ENCODE peak calls at places on chromosome 13, in seven cellular contexts. R is HepG2, M is breast epithelium, V is stomach, G is endothelial cell of umbilical vein, S is esophagus muscularis mucosa, D is GM23338. T is an unnamed sample. For H3K27me3, the result is how much of the 10 kb centered on the place peaks cover.

GRCh38 chr13:53250977-53251376 is 222.4 kb downstream of the OLFM4 start:
- DNase-seq in R (no peak), M (no peak), V (no peak), G (no peak), S (no peak), D (no peak), T (no peak)

GRCh38 chr13:79648191-79648590 is 167.2 kb downstream of the NDFIP2 start:
- DNase-seq in R (no peak), M (no peak), V (no peak), G (no peak), S (no peak), D (no peak), T (no peak)

GRCh38 chr13:79403113-79403512 is 2.9 kb downstream of the RBM26 start:
- DNase-seq in R (no peak), M (no peak), V (no peak), G (no peak), S (no peak), D (no peak), T (no peak)

GRCh38 chr13:21039097-21039800 is 22.1 kb downstream of the LATS2 start:
- DNase-seq in R (no peak), M (no peak), V (no peak), G (peak), S (peak), D (no peak), T (no peak)

GRCh38 chr13:24340608-24340955 is 31.2 kb downstream of the C1QTNF9 start:
- DNase-seq in R (no peak), M (no peak), V (no peak), G (no peak), S (no peak), D (no peak), T (no peak)

GRCh38 chr13:74206061-74206561 is 71.9 kb upstream of the KLF12 start:
- DNase-seq in R (no peak), M (peak), V (no peak), G (no peak), S (no peak), D (peak), T (no peak)

GRCh38 chr13:79307866-79308298 is 98.2 kb downstream of the RBM26 start:
- DNase-seq in R (no peak), M (no peak), V (no peak), G (no peak), S (no peak), D (peak), T (no peak)

GRCh38 chr13:48496271-48496670 is 36.6 kb downstream of the RCBTB2 start:
- DNase-seq in R (no peak), M (no peak), V (no peak), G (peak), S (no peak), D (no peak), T (no peak)

GRCh38 chr13:23159587-23160240 is 21.1 kb upstream of the SGCG start:
- DNase-seq in R (no peak), M (no peak), V (no peak), G (no peak), S (no peak), D (peak), T (no peak)

GRCh38 chr13:91652389-91652788 is 254.0 kb downstream of the GPC5 start:
- DNase-seq in R (no peak), M (no peak), V (no peak), G (no peak), S (no peak), D (peak), T (no peak)

GRCh38 chr13:60482012-60482411 is 85.0 kb downstream of the TDRD3 start:
- DNase-seq in R (no peak), M (no peak), V (no peak), G (no peak), S (no peak), D (no peak), T (no peak)

GRCh38 chr13:30373727-30374126 is 48.6 kb upstream of the UBE2L5 start:
- DNase-seq in R (no peak), M (no peak), V (no peak), G (no peak), S (no peak), D (no peak), T (peak)

GRCh38 chr13:31045621-31046081 is 113.2 kb downstream of the TEX26 start:
- DNase-seq in R (peak), M (no peak), V (peak), G (peak), S (no peak), D (no peak), T (no peak)

GRCh38 chr13:72180253-72180952 is 313.4 kb upstream of the DACH1 start:
- DNase-seq in R (no peak), M (no peak), V (no peak), G (no peak), S (no peak), D (peak), T (no peak)

GRCh38 chr13:83980322-83980721 is 98.0 kb upstream of the SLITRK1 start:
- DNase-seq in R (no peak), M (no peak), V (no peak), G (no peak), S (no peak), D (peak), T (no peak)

GRCh38 chr13:44155422-44156293 is 218.0 kb upstream of the SERP2 start:
- DNase-seq in R (no peak), M (peak), V (peak), G (peak), S (peak), D (peak), T (no peak)

GRCh38 chr13:105139380-105140285 is 1395.8 kb downstream of the EFNB2 start:
- DNase-seq in R (peak), M (peak), V (peak), G (peak), S (no peak), D (peak), T (peak)

GRCh38 chr13:97139704-97140103 is 82.4 kb upstream of the MBNL2 start:
- DNase-seq in R (no peak), M (no peak), V (no peak), G (no peak), S (no peak), D (no peak), T (no peak)

GRCh38 chr13:28623782-28624706 is 34.9 kb upstream of the POMP start:
- DNase-seq in R (no peak), M (no peak), V (no peak), G (no peak), S (no peak), D (no peak), T (no peak)

GRCh38 chr13:39379667-39380655 is 223.0 kb downstream of the LHFPL6 start:
- DNase-seq in R (no peak), M (no peak), V (no peak), G (no peak), S (no peak), D (no peak), T (no peak)

GRCh38 chr13:39377699-39378098 is 225.3 kb downstream of the LHFPL6 start:
- DNase-seq in R (no peak), M (no peak), V (no peak), G (no peak), S (no peak), D (no peak), T (no peak)

GRCh38 chr13:39376088-39376487 is 226.9 kb downstream of the LHFPL6 start:
- DNase-seq in R (no peak), M (no peak), V (no peak), G (no peak), S (no peak), D (no peak), T (no peak)

GRCh38 chr13:39379118-39379517 is 223.9 kb downstream of the LHFPL6 start:
- DNase-seq in R (no peak), M (no peak), V (no peak), G (no peak), S (no peak), D (no peak), T (no peak)

DNA sequence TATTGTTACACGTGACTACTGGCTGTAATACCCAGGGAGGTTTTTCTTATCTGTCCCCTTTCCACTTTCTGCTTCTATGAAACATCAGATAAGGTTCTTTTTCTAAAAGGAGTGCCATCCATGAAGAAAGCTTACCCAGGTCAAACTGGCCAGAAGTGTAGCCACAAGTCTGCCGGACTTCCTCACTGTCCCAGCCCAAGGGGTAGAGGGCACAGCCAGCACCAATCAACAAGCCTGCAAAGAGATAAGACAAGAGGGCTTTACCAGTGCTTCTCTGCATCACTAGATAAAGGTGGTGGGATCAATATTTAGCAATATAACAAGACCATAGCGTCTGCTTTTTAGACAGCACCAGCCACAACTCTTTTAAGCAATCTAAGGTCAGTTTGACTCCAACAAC is 224.7 kb downstream of the LHFPL6 start:
- DNase-seq in R (no peak), M (no peak), V (no peak), G (no peak), S (no peak), D (no peak), T (no peak)
- H3K4me3 ChIP-seq in R (no peak), M (no peak), V (no peak), G (no peak), S (no peak), D (no peak), T (no peak)

DNA sequence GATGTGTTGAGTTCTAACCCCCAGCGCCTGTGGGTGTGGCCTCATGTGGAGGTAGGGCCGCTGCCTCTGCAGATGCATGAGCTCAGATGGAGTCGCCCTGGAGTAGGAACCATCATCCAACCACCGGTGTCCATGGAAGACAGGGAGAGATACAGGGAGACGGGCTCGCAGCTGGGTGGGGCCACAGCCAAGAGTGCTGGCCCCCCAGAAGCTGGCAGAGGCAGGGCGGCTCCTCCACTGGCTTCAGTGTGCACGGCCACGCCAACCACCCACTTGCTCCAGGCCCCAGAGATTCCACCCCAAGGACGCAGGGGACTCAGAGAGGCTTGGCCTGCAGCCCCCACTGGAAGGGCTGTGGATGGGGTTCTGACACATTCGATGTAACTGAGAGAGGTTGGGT is 5.4 kb upstream of the MCF2L start:
- DNase-seq in R (no peak), M (no peak), V (no peak), G (no peak), S (no peak), D (no peak), T (peak)
- H3K27me3 ChIP-seq in R (under half), M (under half), V (under half), G (under half), S (half or more), D (under half), T (under half)

GRCh38 chr13:40477623-40478608 is 188.5 kb downstream of the FOXO1 start:
- DNase-seq in R (peak), M (no peak), V (no peak), G (peak), S (no peak), D (no peak), T (no peak)

GRCh38 chr13:40479196-40479845 is 187.1 kb downstream of the FOXO1 start:
- DNase-seq in R (no peak), M (no peak), V (no peak), G (no peak), S (no peak), D (no peak), T (no peak)

GRCh38 chr13:40478775-40479174 is 187.7 kb downstream of the FOXO1 start:
- DNase-seq in R (no peak), M (no peak), V (no peak), G (no peak), S (no peak), D (no peak), T (no peak)

GRCh38 chr13:40475617-40476016 is 190.8 kb downstream of the FOXO1 start:
- DNase-seq in R (no peak), M (no peak), V (no peak), G (no peak), S (no peak), D (no peak), T (no peak)

GRCh38 chr13:40476175-40476958 is 190.1 kb downstream of the FOXO1 start:
- DNase-seq in R (peak), M (no peak), V (no peak), G (peak), S (no peak), D (no peak), T (no peak)
- TF ChIP-seq POLR2AphosphoS5 in R (no peak), M (no peak), V (no peak), G (no peak), S (peak), D (no peak), T (no peak)

DNA sequence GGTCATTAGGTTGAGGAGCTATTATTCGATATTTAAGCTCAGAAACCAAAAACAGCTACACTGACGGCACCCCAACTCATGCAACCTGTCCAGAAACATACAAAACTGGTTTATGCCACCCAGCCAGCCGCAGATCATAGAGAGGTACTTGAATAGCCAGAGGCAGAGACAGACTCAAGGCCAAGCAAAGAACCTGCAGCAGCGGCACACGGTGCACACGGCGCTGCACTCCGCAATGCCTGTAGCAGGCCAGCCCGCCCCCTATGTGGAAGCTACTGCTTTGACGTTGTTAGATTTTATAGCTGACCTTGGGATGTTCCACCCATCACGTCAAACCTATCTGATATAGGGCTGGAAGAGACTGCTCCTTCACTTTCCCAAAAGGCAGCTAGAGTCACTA is 11.9 kb upstream of the DHRS12 start:
- DNase-seq in R (no peak), M (no peak), V (no peak), G (no peak), S (no peak), D (no peak), T (no peak)
- H3K4me3 ChIP-seq in R (no peak), M (no peak), V (no peak), G (no peak), S (no peak), D (no peak), T (no peak)

GRCh38 chr13:112107289-112107688 is 40.3 kb downstream of the SOX1 start:
- DNase-seq in R (no peak), M (no peak), V (no peak), G (no peak), S (peak), D (no peak), T (no peak)

GRCh38 chr13:112106467-112107141 is 39.7 kb downstream of the SOX1 start:
- DNase-seq in R (peak), M (no peak), V (no peak), G (no peak), S (peak), D (peak), T (no peak)

GRCh38 chr13:112105244-112105681 is 38.3 kb downstream of the SOX1 start:
- DNase-seq in R (no peak), M (no peak), V (no peak), G (no peak), S (peak), D (peak), T (no peak)

GRCh38 chr13:112104873-112105234 is 37.9 kb downstream of the SOX1 start:
- DNase-seq in R (no peak), M (no peak), V (no peak), G (no peak), S (no peak), D (no peak), T (no peak)

DNA sequence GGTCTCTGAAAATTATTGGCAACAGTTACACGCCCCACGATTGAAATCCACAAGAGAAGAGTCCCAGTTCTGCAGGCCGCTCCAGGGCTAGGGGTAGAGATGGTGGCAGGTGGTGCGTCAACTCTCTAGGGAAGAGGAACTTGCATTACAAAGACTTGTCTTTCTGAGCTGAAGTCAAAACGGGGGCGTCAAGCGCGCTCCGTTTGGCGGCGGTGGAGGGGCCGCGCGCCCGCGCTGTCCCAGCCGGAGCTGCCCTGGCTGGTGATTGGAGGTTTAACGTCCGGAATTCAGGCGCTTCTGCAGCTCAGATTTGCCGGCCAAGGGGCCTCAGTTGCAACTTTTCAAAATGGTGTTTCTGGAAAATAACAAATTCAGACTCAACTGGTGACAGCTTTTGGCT is 38.9 kb downstream of the SOX1 start:
- DNase-seq in R (no peak), M (no peak), V (no peak), G (no peak), S (peak), D (peak), T (no peak)
- H3K27me3 ChIP-seq in R (under half), M (under half), V (half or more), G (under half), S (half or more), D (half or more), T (half or more)

DNA sequence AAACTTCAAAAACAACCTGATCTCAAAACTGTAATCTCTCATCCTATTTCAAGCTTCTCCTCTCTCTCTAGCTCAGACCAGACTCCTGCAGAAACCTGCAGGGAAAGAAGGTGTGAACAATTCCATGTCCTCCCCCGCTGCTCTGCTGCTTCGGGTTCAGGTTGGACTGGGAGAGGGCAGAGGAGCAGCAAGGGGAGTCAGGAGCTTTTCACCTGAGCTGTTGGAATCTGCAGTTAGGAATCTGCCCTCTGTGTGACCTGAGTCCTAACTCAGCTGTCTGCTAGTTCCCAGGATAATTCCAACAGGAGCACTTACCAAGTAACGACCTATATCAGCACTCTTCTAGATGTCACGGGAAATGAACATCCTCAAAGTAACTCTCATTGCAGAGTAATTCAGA is 118.3 kb downstream of the DNAJC15 start:
- DNase-seq in R (no peak), M (no peak), V (no peak), G (no peak), S (no peak), D (peak), T (no peak)
- TF ChIP-seq POLR2AphosphoS5 in R (no peak), M (no peak), V (no peak), G (no peak), S (no peak), D (no peak), T (no peak)

DNA sequence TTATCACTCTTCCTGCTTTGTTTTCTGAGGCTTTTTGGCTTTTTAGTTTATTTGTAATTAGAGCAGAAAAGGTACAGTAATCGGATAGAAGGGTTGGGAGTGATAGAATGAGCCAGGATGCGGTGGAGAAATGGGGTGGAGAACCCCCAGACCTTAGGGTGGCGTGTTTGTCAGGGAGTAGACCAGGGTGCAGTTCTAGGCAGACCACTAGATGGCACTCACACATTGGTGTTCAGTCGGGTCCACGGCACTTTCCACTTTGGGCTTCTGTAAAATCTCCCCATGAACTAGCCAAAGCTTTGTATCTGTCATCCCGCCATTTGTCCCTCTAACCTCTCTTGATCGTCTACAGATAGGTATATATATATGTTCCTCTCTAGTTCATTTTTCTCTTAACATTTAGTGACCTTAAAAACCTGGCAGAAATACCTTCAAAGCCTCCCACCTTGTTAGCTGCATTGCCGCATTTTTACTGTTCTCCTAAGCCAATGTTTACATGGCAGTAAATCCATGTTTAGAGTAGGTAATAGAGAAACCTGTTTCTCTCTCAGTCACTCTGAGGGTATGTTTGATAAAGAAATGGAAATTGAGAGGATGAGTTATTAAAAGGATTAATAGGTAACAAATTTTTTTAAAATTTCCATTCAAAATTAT is 154.9 kb downstream of the TM9SF2 start:
- DNase-seq in R (peak), M (peak), V (peak), G (peak), S (peak), D (peak), T (peak)
- H3K4me3 ChIP-seq in R (peak), M (no peak), V (no peak), G (no peak), S (peak), D (no peak), T (no peak)

GRCh38 chr13:50130686-50131051 is 115.4 kb downstream of the KCNRG start:
- DNase-seq in R (no peak), M (no peak), V (no peak), G (peak), S (no peak), D (peak), T (peak)

GRCh38 chr13:50129923-50130685 is 114.9 kb downstream of the KCNRG start:
- DNase-seq in R (no peak), M (no peak), V (no peak), G (no peak), S (peak), D (peak), T (peak)

GRCh38 chr13:50133277-50133953 is 118.2 kb downstream of the KCNRG start:
- DNase-seq in R (no peak), M (no peak), V (no peak), G (no peak), S (no peak), D (peak), T (no peak)

GRCh38 chr13:50131998-50132936 is 117.0 kb downstream of the KCNRG start:
- DNase-seq in R (no peak), M (no peak), V (no peak), G (no peak), S (peak), D (peak), T (no peak)

DNA sequence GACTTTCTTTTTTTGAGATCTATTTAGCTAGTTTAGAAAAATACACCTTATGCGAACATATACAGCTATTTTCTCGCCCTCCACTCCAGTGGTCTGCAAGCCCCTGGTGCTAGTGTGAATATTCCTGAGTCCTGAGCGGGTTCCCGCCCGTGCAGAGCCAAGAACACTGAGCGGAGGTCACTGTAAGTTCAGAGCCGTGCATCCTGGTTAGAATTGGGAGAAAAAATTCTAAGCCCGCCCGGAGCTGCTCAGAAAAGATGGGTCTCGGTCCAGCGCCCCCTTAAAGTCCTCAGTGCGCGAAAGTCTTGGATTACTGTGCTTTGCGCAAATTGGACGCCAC is 117.7 kb downstream of the KCNRG start:
- DNase-seq in R (no peak), M (no peak), V (no peak), G (no peak), S (no peak), D (peak), T (no peak)
- H3K27me3 ChIP-seq in R (under half), M (under half), V (half or more), G (under half), S (half or more), D (half or more), T (under half)